ENCODE peak calls at places on chromosomes 5 and 9, in six cellular contexts. M, R, V, X, H and O are unnamed samples.

GRCh38 chr5:68973696-68974095 is 120.1 kb upstream of the SLC30A5 start:
- DNase-seq in R (no peak), M (no peak), H (no peak), V (no peak), X (no peak), O (no peak)

GRCh38 chr5:77168884-77169254 is 41.6 kb upstream of the PDE8B start:
- DNase-seq in R (peak), X (peak), H (peak), V (no peak), M (no peak), O (peak)

GRCh38 chr5:56607551-56607950 is 207.8 kb upstream of the MAP3K1 start:
- DNase-seq in V (no peak), X (no peak), R (no peak), H (peak), M (no peak), O (no peak)

GRCh38 chr9:122158202-122158601 is 1.4 kb downstream of the NDUFA8 start:
- DNase-seq in R (peak), H (peak), M (peak), V (peak), X (no peak), O (no peak)

GRCh38 chr5:134581241-134581981 is 51.2 kb downstream of the SAR1B start:
- DNase-seq in V (no peak), R (no peak), X (no peak), M (no peak), H (peak), O (no peak)

GRCh38 chr9:77752566-77752965 is 104.4 kb upstream of the GNA14 start:
- DNase-seq in R (no peak), H (peak), V (no peak), X (no peak), M (no peak), O (no peak)

GRCh38 chr9:71675129-71675856 is 93.0 kb downstream of the CEMIP2 start:
- DNase-seq in X (no peak), M (no peak), V (no peak), H (no peak), R (peak), O (no peak)

GRCh38 chr5:156920042-156920860 is 42.8 kb downstream of the TIMD4 start:
- DNase-seq in H (no peak), M (no peak), R (no peak), V (no peak), X (peak), O (no peak)

GRCh38 chr5:33010851-33011250 is 299.7 kb downstream of the NPR3 start:
- DNase-seq in V (no peak), H (no peak), M (no peak), X (no peak), R (no peak), O (no peak)

GRCh38 chr9:12993432-12993831 is 218.6 kb downstream of the LURAP1L start:
- DNase-seq in R (no peak), M (no peak), X (no peak), H (no peak), V (no peak), O (no peak)

GRCh38 chr5:15598294-15598902 is 98.4 kb downstream of the FBXL7 start:
- DNase-seq in M (no peak), R (peak), V (peak), H (peak), X (peak), O (no peak)

GRCh38 chr5:150154618-150155134 is 969 bp downstream of the PDGFRB start:
- DNase-seq in R (no peak), X (no peak), H (no peak), V (no peak), M (no peak), O (no peak)

GRCh38 chr9:21998026-21998425 is 3.4 kb downstream of the CDKN2B-AS1 start:
- DNase-seq in V (no peak), M (no peak), X (no peak), H (no peak), R (no peak), O (no peak)

GRCh38 chr9:127417130-127418036 is 6.8 kb upstream of the ZNF79 start:
- DNase-seq in M (no peak), V (no peak), H (peak), X (no peak), R (no peak), O (no peak)

GRCh38 chr9:110189001-110189400 is 19.0 kb downstream of the C9orf152 start:
- DNase-seq in V (no peak), X (no peak), M (no peak), H (no peak), R (peak), O (peak)

GRCh38 chr5:91556-92263 is at the start of gene PLEKHG4B:
- DNase-seq in M (no peak), X (no peak), V (peak), H (peak), R (no peak), O (no peak)

GRCh38 chr5:103041071-103041676 is 78.8 kb downstream of the GIN1 start:
- DNase-seq in R (no peak), H (peak), X (no peak), M (peak), V (no peak), O (no peak)